ENCODE peak calls at places on chromosomes 2 and 18, in seven cellular contexts. Z, F, U, P, S, A and E are unnamed samples.

GRCh38 chr2:8543412-8544167 is 138.3 kb upstream of the ID2 start:
- DNase-seq in A (no peak), U (no peak), S (peak; percentile 76), Z (peak; percentile 61), F (peak; percentile 47), P (peak; percentile 91), E (no peak)

GRCh38 chr2:60552851-60553495 is 481 bp downstream of the BCL11A start:
- DNase-seq in A (no peak), P (peak; percentile 42), Z (no peak), S (no peak), F (no peak), U (no peak), E (peak; percentile 54)

GRCh38 chr2:164840930-164841718 is 499 bp downstream of the COBLL1 start:
- DNase-seq in U (peak; percentile 72), S (peak; percentile 64), P (peak; percentile 18), F (peak; percentile 12), A (peak; percentile 51), Z (peak; percentile 46), E (peak; percentile 79)

GRCh38 chr18:46393230-46393629 is 263.8 kb downstream of the LOXHD1 start:
- DNase-seq in U (no peak), A (no peak), F (no peak), P (peak; percentile 2), S (no peak), Z (no peak), E (peak; percentile 43)

GRCh38 chr2:101113441-101114267 is 37.5 kb downstream of the TBC1D8 start:
- DNase-seq in S (peak; percentile 81), Z (peak; percentile 73), P (no peak), F (no peak), U (peak; percentile 87), A (no peak), E (no peak)

GRCh38 chr2:33062665-33063249 is 116.0 kb downstream of the LTBP1 start:
- DNase-seq in P (no peak), S (peak; percentile 10), Z (no peak), F (no peak), U (no peak), A (no peak), E (no peak)

GRCh38 chr2:216700088-216700567 is 4.8 kb upstream of the IGFBP5 start:
- DNase-seq in A (no peak), P (no peak), S (no peak), Z (no peak), U (no peak), F (no peak), E (no peak)

GRCh38 chr2:98708396-98709186 is 22.3 kb downstream of the MGAT4A start:
- DNase-seq in S (no peak), Z (no peak), F (no peak), U (no peak), P (no peak), A (no peak), E (no peak)

GRCh38 chr18:36281941-36282340 is 15.6 kb upstream of the FHOD3 start:
- DNase-seq in Z (no peak), F (no peak), U (no peak), S (no peak), P (no peak), A (no peak), E (no peak)

GRCh38 chr18:36283448-36283847 is 14.1 kb upstream of the FHOD3 start:
- DNase-seq in F (no peak), P (no peak), A (no peak), S (no peak), U (no peak), Z (no peak), E (no peak)

GRCh38 chr18:36287653-36288052 is 9.9 kb upstream of the FHOD3 start:
- DNase-seq in P (no peak), A (no peak), Z (no peak), S (no peak), U (no peak), F (no peak), E (no peak)

GRCh38 chr18:36284268-36284667 is 13.2 kb upstream of the FHOD3 start:
- DNase-seq in A (no peak), F (no peak), Z (no peak), S (no peak), P (no peak), U (no peak), E (no peak)

GRCh38 chr18:36284671-36285295 is 12.7 kb upstream of the FHOD3 start:
- DNase-seq in S (peak; percentile 86), P (peak; percentile 52), Z (peak; percentile 60), A (no peak), F (no peak), U (peak; percentile 53), E (peak; percentile 39)
- TF ChIP-seq CTCF in S (peak; percentile 88), P (peak; percentile 81), Z (no peak), A (peak; percentile 82), F (peak; percentile 92), U (peak; percentile 92), E (peak; percentile 87)

DNA sequence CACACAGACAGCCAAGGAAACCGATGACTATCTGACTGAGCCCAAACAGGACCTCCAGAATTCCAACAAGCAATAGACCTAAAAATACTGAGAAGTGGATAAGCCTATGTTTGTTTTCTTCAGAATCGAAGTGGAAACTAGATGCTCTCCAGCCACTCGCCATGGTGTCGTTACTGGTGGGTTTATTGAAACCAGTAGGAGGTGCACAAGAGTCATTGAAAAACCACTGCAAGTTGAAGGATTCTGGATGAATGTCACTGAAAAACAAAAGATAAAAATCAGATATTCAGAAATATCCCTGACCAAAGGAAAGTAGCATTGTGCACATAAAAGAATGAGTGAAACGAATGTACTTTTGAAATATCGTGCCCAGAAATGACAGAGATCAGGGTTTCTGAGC is 15.3 kb downstream of the TM4SF20 start:
- DNase-seq in S (no peak), U (no peak), P (no peak), A (no peak), Z (no peak), F (no peak), E (no peak)
- TF ChIP-seq CTCF in S (peak; percentile 18), U (no peak), P (peak; percentile 58), A (no peak), Z (no peak), F (no peak), E (no peak)

DNA sequence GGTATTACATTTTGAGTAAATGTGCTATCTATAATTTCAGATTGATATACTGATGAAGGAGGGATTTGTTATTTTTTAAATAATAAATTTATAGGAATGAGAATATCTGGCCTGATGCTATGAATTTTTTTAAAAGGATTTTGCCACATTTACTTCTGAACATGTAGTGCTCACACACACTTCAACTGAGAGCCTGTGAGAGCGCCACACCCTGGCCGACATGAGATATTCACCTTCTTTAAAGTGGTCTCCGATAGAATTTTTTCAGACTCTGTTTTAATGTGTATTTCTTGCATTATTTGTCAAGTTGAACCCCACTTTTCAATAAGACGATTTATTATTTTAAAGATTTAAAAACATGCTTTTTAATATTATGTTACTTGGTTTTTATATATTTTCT is 813.3 kb downstream of the DCC start:
- DNase-seq in A (no peak), F (no peak), U (no peak), Z (no peak), P (peak; percentile 3), S (peak; percentile 2), E (peak; percentile 40)
- TF ChIP-seq CTCF in A (peak; percentile 69), F (no peak), U (no peak), Z (no peak), P (peak; percentile 74), S (no peak), E (peak; percentile 54)

DNA sequence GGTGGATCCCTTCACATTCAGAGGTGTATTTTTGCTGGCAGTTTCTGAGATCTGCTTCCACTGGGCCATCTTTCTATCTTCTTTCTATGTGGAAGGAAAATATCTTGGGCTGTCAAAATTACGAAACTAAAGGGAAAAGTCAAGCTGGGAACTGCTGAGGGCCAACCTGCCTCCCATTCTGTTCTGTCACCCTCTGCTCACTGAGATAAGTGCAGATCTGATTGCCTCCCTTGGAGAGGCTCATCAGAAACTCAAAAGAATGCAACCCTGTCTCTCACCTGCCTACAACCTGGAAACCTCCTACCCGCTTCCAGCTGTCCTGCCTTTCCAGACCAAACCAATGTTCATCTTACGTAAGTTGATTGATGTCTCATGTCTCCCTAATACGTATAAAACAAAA is 26.5 kb downstream of the RAX start:
- DNase-seq in A (no peak), U (no peak), Z (no peak), P (no peak), F (no peak), S (no peak), E (no peak)
- TF ChIP-seq CTCF in A (no peak), U (no peak), Z (no peak), P (no peak), F (no peak), S (no peak), E (no peak)

GRCh38 chr2:135600915-135601314 is 69.6 kb downstream of the R3HDM1 start:
- DNase-seq in U (no peak), A (no peak), F (no peak), S (peak; percentile 31), Z (no peak), P (peak; percentile 12), E (no peak)
- TF ChIP-seq CTCF in U (no peak), A (no peak), F (no peak), S (peak; percentile 5), Z (no peak), P (peak; percentile 54), E (no peak)

GRCh38 chr2:70977605-70978205 is 725 bp upstream of the ANKRD53 start:
- DNase-seq in Z (peak; percentile 59), F (peak; percentile 63), A (no peak), U (peak; percentile 37), P (no peak), S (peak; percentile 94), E (no peak)
- TF ChIP-seq CTCF in Z (no peak), F (no peak), A (peak; percentile 13), U (no peak), P (peak; percentile 62), S (no peak), E (no peak)

DNA sequence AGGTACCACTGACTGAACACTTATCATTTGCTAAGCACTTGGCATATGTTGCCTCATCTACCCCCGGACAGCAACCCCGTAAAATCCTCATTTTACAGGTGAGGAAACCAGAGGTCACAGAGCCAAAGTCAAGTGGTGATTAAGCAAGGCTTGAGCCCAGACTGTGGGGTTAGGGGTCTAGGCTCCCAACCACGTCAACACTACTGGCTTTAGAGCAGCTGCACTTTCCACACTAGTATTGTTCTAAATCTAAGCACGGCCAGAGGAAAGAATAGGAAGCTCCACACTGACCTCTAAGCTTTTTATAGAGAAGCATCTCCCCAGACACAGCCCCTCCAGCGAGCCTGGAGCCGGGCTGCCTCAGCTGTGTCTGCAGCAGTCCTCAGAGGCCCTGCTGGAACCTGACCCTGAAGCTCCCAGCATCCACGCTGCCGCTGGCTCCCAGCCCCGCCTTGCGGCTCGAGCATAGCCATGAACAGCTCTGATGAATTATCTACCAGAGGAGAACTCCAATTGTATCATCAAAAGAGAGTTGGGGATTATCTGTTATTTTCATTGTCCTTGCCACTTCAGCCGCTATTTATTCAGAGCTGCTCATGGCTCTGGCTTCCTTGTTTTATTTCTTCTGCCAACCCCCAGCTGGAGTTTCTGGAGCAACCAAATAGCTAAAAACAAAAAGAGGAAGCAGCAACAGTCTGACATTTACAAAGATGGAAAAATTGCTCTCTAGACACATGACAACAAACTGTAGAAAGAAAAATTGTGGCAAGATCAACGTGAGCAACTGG is 62.2 kb upstream of the RTN4 start:
- DNase-seq in P (peak; percentile 20), U (no peak), A (no peak), Z (peak; percentile 58), S (peak; percentile 43), F (no peak), E (peak; percentile 32)
- TF ChIP-seq CTCF in P (no peak), U (no peak), A (no peak), Z (no peak), S (no peak), F (no peak), E (no peak)